ENCODE peak calls at places on chromosomes 1 and 21, in eight cellular contexts. C is HCT116, D is dorsolateral prefrontal cortex, Y is endothelial cell of umbilical vein, J is omental fat pad, N is neural progenitor cell, S is retinal pigment epithelial cell, B is testis. A is an unnamed sample.
A peak's percentile ranks its signal among the peaks of the same experiment; 100 is the strongest.

GRCh38 chr1:118928739-118929554 is 59.2 kb downstream of the TBX15 start:
- DNase-seq in C (no peak), D (no peak), Y (peak; percentile 11), J (no peak), N (peak; percentile 78), S (no peak), B (peak; percentile 17), A (peak; percentile 44)

GRCh38 chr1:115056395-115056798 is 26.8 kb downstream of the TSHB start:
- DNase-seq in C (no peak), D (no peak), Y (no peak), J (no peak), N (peak; percentile 89), S (peak; percentile 85), B (no peak), A (no peak)

GRCh38 chr1:111690306-111690617 is 48.9 kb downstream of the INKA2 start:
- DNase-seq in C (no peak), D (peak; percentile 52), Y (peak; percentile 75), J (no peak), N (no peak), S (peak; percentile 79), B (peak; percentile 73), A (no peak)

GRCh38 chr1:10950316-10951172 is 61.9 kb upstream of the TARDBP start:
- DNase-seq in C (no peak), D (no peak), Y (no peak), J (no peak), N (no peak), S (no peak), B (no peak), A (no peak)

GRCh38 chr1:39501666-39502065 is 10.2 kb downstream of the BMP8A start:
- DNase-seq in C (no peak), D (peak; percentile 49), Y (no peak), J (no peak), N (no peak), S (no peak), B (no peak), A (no peak)

GRCh38 chr1:168210312-168210711 is 15.5 kb upstream of the SFT2D2 start:
- DNase-seq in C (no peak), D (no peak), Y (no peak), J (no peak), N (no peak), S (no peak), B (no peak), A (no peak)

GRCh38 chr1:48679107-48679506 is 97.6 kb downstream of the BEND5 start:
- DNase-seq in C (no peak), D (no peak), Y (no peak), J (no peak), N (no peak), S (no peak), B (no peak), A (no peak)

GRCh38 chr1:18128298-18128697 is 20.7 kb downstream of the IGSF21 start:
- DNase-seq in C (no peak), D (no peak), Y (no peak), J (no peak), N (no peak), S (no peak), B (no peak), A (no peak)

GRCh38 chr1:243739335-243740003 is 110.6 kb downstream of the AKT3 start:
- DNase-seq in C (no peak), D (no peak), Y (no peak), J (no peak), N (peak; percentile 21), S (no peak), B (no peak), A (no peak)

GRCh38 chr1:14149431-14149830 is 449.1 kb upstream of the KAZN start:
- DNase-seq in C (peak; percentile 31), D (no peak), Y (no peak), J (no peak), N (no peak), S (no peak), B (no peak), A (no peak)

GRCh38 chr1:152774875-152775274 is at the start of gene LCE1F:
- DNase-seq in C (peak; percentile 15), D (no peak), Y (no peak), J (no peak), N (no peak), S (no peak), B (no peak), A (no peak)

GRCh38 chr1:199809311-199809710 is 218.2 kb upstream of the NR5A2 start:
- DNase-seq in C (no peak), D (no peak), Y (no peak), J (no peak), N (no peak), S (no peak), B (no peak), A (no peak)

GRCh38 chr1:223761416-223761815 is 49.1 kb downstream of the CAPN2 start:
- DNase-seq in C (no peak), D (no peak), Y (no peak), J (no peak), N (no peak), S (no peak), B (no peak), A (no peak)

GRCh38 chr1:17305576-17306095 is 2.4 kb upstream of the PADI4 start:
- DNase-seq in C (no peak), D (no peak), Y (no peak), J (no peak), N (no peak), S (no peak), B (no peak), A (no peak)

GRCh38 chr1:30523055-30524020 is 200.0 kb downstream of the MATN1 start:
- DNase-seq in C (peak; percentile 24), D (no peak), Y (no peak), J (no peak), N (no peak), S (no peak), B (no peak), A (no peak)

GRCh38 chr21:35521852-35522505 is 472.9 kb upstream of the RUNX1 start:
- DNase-seq in C (no peak), D (no peak), Y (no peak), J (no peak), N (no peak), S (no peak), B (no peak), A (no peak)

GRCh38 chr1:58925247-58925646 is 141.4 kb upstream of the JUN start:
- DNase-seq in C (no peak), D (no peak), Y (no peak), J (no peak), N (no peak), S (no peak), B (no peak), A (no peak)

GRCh38 chr1:15027515-15027948 is 126.0 kb upstream of the TMEM51 start:
- DNase-seq in C (peak; percentile 22), D (peak; percentile 76), Y (peak; percentile 62), J (peak; percentile 74), N (peak; percentile 67), S (no peak), B (peak; percentile 82), A (peak; percentile 76)

GRCh38 chr1:213374369-213374768 is 323.3 kb downstream of the RPS6KC1 start:
- DNase-seq in C (peak; percentile 40), D (peak; percentile 68), Y (peak; percentile 61), J (no peak), N (peak; percentile 87), S (peak; percentile 2), B (peak; percentile 69), A (peak; percentile 89)

GRCh38 chr1:100834779-100835645 is 59.6 kb downstream of the EXTL2 start:
- DNase-seq in C (peak; percentile 29), D (peak; percentile 26), Y (peak; percentile 26), J (no peak), N (peak; percentile 9), S (no peak), B (no peak), A (no peak)
- TF ChIP-seq CTCF in C (peak; percentile 68), D (no peak), Y (peak; percentile 13), J (no peak), N (peak; percentile 56), S (peak; percentile 58), B (no peak), A (peak; percentile 55)

GRCh38 chr1:204366759-204367158 is 7.0 kb upstream of the PLEKHA6 start:
- DNase-seq in C (no peak), D (no peak), Y (no peak), J (no peak), N (peak; percentile 54), S (no peak), B (no peak), A (no peak)
- TF ChIP-seq CTCF in C (peak; percentile 76), D (no peak), Y (peak; percentile 27), J (no peak), N (peak; percentile 59), S (peak; percentile 70), B (no peak), A (peak; percentile 52)

GRCh38 chr1:8042134-8042533 is 16.0 kb upstream of the ERRFI1 start:
- DNase-seq in C (no peak), D (no peak), Y (no peak), J (no peak), N (no peak), S (no peak), B (no peak), A (no peak)

GRCh38 chr1:8040586-8040985 is 14.5 kb upstream of the ERRFI1 start:
- DNase-seq in C (peak; percentile 99), D (peak; percentile 35), Y (peak; percentile 98), J (peak; percentile 50), N (no peak), S (peak; percentile 89), B (peak; percentile 34), A (no peak)

GRCh38 chr1:8047686-8048522 is 21.8 kb upstream of the ERRFI1 start:
- DNase-seq in C (peak; percentile 81), D (no peak), Y (peak; percentile 90), J (no peak), N (no peak), S (peak; percentile 73), B (no peak), A (no peak)

GRCh38 chr1:8047112-8047511 is 21.0 kb upstream of the ERRFI1 start:
- DNase-seq in C (no peak), D (no peak), Y (peak; percentile 54), J (no peak), N (no peak), S (no peak), B (no peak), A (no peak)

GRCh38 chr1:8043621-8044020 is 17.5 kb upstream of the ERRFI1 start:
- DNase-seq in C (no peak), D (no peak), Y (no peak), J (no peak), N (no peak), S (no peak), B (no peak), A (no peak)
- TF ChIP-seq CTCF in C (no peak), D (no peak), Y (no peak), J (no peak), N (no peak), S (no peak), B (no peak), A (no peak)

GRCh38 chr1:216223521-216223920 is 199.7 kb downstream of the USH2A start:
- DNase-seq in C (no peak), D (no peak), Y (no peak), J (no peak), N (no peak), S (no peak), B (no peak), A (no peak)

GRCh38 chr1:216216304-216216703 is 206.9 kb downstream of the USH2A start:
- DNase-seq in C (no peak), D (no peak), Y (no peak), J (no peak), N (no peak), S (no peak), B (no peak), A (no peak)

GRCh38 chr1:216222302-216222701 is 200.9 kb downstream of the USH2A start:
- DNase-seq in C (no peak), D (no peak), Y (no peak), J (no peak), N (no peak), S (no peak), B (no peak), A (no peak)

GRCh38 chr1:216224233-216224632 is 199.0 kb downstream of the USH2A start:
- DNase-seq in C (no peak), D (no peak), Y (no peak), J (no peak), N (no peak), S (no peak), B (no peak), A (no peak)

GRCh38 chr1:216221260-216221700 is 202.0 kb downstream of the USH2A start:
- DNase-seq in C (peak; percentile 7), D (peak; percentile 59), Y (peak; percentile 20), J (no peak), N (peak; percentile 82), S (peak; percentile 39), B (peak; percentile 66), A (peak; percentile 51)
- TF ChIP-seq CTCF in C (peak; percentile 50), D (peak; percentile 67), Y (peak; percentile 4), J (no peak), N (peak; percentile 88), S (peak; percentile 83), B (peak; percentile 51), A (peak; percentile 78)

A was measured in neural crest cell.